ENCODE peak calls at places on chromosomes 5 and 9, in seven cellular contexts. One of them, this sample, is unnamed. For H3K36me3, the result is how much of the 10 kb centered on the place peaks cover.

GRCh38 chr5:126003309-126003708 is 419.9 kb upstream of the GRAMD2B start:
- DNase-seq in left lung: peak
- DNase-seq in esophagus squamous epithelium: no peak
- DNase-seq in IMR-90: peak
- DNase-seq in SJSA1: no peak
- DNase-seq in HCT116: no peak
- DNase-seq in ovary: peak
- DNase-seq in this sample: peak

GRCh38 chr5:158163836-158164572 is 305.1 kb upstream of the CLINT1 start:
- DNase-seq in SJSA1: no peak
- DNase-seq in esophagus squamous epithelium: no peak
- DNase-seq in IMR-90: no peak
- DNase-seq in HCT116: no peak
- DNase-seq in left lung: no peak
- DNase-seq in ovary: no peak
- DNase-seq in this sample: no peak

GRCh38 chr5:127571732-127572131 is 54.3 kb downstream of the PRRC1 start:
- DNase-seq in SJSA1: no peak
- DNase-seq in esophagus squamous epithelium: no peak
- DNase-seq in IMR-90: no peak
- DNase-seq in HCT116: no peak
- DNase-seq in ovary: no peak
- DNase-seq in left lung: no peak
- DNase-seq in this sample: no peak

GRCh38 chr9:123342247-123342646 is 13.8 kb upstream of the CRB2 start:
- DNase-seq in ovary: no peak
- DNase-seq in HCT116: no peak
- DNase-seq in left lung: no peak
- DNase-seq in SJSA1: no peak
- DNase-seq in IMR-90: no peak
- DNase-seq in esophagus squamous epithelium: no peak
- DNase-seq in this sample: no peak

GRCh38 chr5:171155621-171156020 is 153.4 kb upstream of the TLX3 start:
- DNase-seq in ovary: no peak
- DNase-seq in SJSA1: no peak
- DNase-seq in IMR-90: peak
- DNase-seq in HCT116: no peak
- DNase-seq in left lung: no peak
- DNase-seq in esophagus squamous epithelium: no peak
- DNase-seq in this sample: no peak

GRCh38 chr5:56006094-56006493 is 11.3 kb upstream of the IL6ST start:
- DNase-seq in IMR-90: no peak
- DNase-seq in HCT116: no peak
- DNase-seq in SJSA1: no peak
- DNase-seq in left lung: no peak
- DNase-seq in esophagus squamous epithelium: no peak
- DNase-seq in ovary: no peak
- DNase-seq in this sample: no peak

GRCh38 chr9:108996653-108997052 is 16.6 kb downstream of the CTNNAL1 start:
- DNase-seq in SJSA1: no peak
- DNase-seq in esophagus squamous epithelium: no peak
- DNase-seq in HCT116: no peak
- DNase-seq in ovary: no peak
- DNase-seq in left lung: no peak
- DNase-seq in IMR-90: no peak
- DNase-seq in this sample: no peak

GRCh38 chr5:77743181-77743580 is 33.0 kb downstream of the TBCA start:
- DNase-seq in HCT116: no peak
- DNase-seq in IMR-90: peak
- DNase-seq in esophagus squamous epithelium: no peak
- DNase-seq in left lung: no peak
- DNase-seq in ovary: no peak
- DNase-seq in SJSA1: no peak
- DNase-seq in this sample: no peak

GRCh38 chr9:133202145-133202513 is 6.9 kb downstream of the OBP2B start:
- DNase-seq in HCT116: no peak
- DNase-seq in IMR-90: no peak
- DNase-seq in esophagus squamous epithelium: no peak
- DNase-seq in SJSA1: no peak
- DNase-seq in left lung: no peak
- DNase-seq in ovary: no peak
- DNase-seq in this sample: no peak

GRCh38 chr9:98532574-98532973 is 176.2 kb downstream of the GABBR2 start:
- DNase-seq in left lung: no peak
- DNase-seq in esophagus squamous epithelium: no peak
- DNase-seq in ovary: no peak
- DNase-seq in IMR-90: peak
- DNase-seq in SJSA1: no peak
- DNase-seq in HCT116: no peak
- DNase-seq in this sample: no peak

GRCh38 chr5:36300927-36301540 is 668 bp downstream of the RANBP3L start:
- DNase-seq in ovary: no peak
- DNase-seq in HCT116: no peak
- DNase-seq in SJSA1: no peak
- DNase-seq in esophagus squamous epithelium: no peak
- DNase-seq in left lung: no peak
- DNase-seq in IMR-90: peak
- DNase-seq in this sample: no peak

GRCh38 chr5:103804714-103805113 is 242.1 kb upstream of the NUDT12 start:
- DNase-seq in IMR-90: peak
- DNase-seq in esophagus squamous epithelium: no peak
- DNase-seq in HCT116: no peak
- DNase-seq in ovary: no peak
- DNase-seq in left lung: no peak
- DNase-seq in SJSA1: peak
- DNase-seq in this sample: no peak

GRCh38 chr9:73042155-73042554 is 89.3 kb upstream of the ALDH1A1 start:
- DNase-seq in esophagus squamous epithelium: no peak
- DNase-seq in HCT116: no peak
- DNase-seq in ovary: no peak
- DNase-seq in left lung: no peak
- DNase-seq in SJSA1: no peak
- DNase-seq in IMR-90: no peak
- DNase-seq in this sample: no peak

GRCh38 chr9:108048406-108049025 is 558.9 kb upstream of the KLF4 start:
- DNase-seq in ovary: no peak
- DNase-seq in left lung: no peak
- DNase-seq in SJSA1: no peak
- DNase-seq in esophagus squamous epithelium: no peak
- DNase-seq in HCT116: no peak
- DNase-seq in IMR-90: no peak
- DNase-seq in this sample: no peak

GRCh38 chr9:125147401-125147951 is 4.1 kb upstream of the SCAI start:
- DNase-seq in IMR-90: no peak
- DNase-seq in SJSA1: no peak
- DNase-seq in left lung: no peak
- DNase-seq in esophagus squamous epithelium: no peak
- DNase-seq in HCT116: no peak
- DNase-seq in ovary: no peak
- DNase-seq in this sample: no peak

GRCh38 chr5:52582313-52582712 is 205.4 kb upstream of the ITGA1 start:
- DNase-seq in SJSA1: no peak
- DNase-seq in left lung: no peak
- DNase-seq in ovary: no peak
- DNase-seq in esophagus squamous epithelium: no peak
- DNase-seq in HCT116: no peak
- DNase-seq in IMR-90: no peak
- DNase-seq in this sample: no peak

GRCh38 chr9:38278457-38278856 is 114.0 kb upstream of the ALDH1B1 start:
- DNase-seq in IMR-90: no peak
- DNase-seq in left lung: no peak
- DNase-seq in ovary: no peak
- DNase-seq in esophagus squamous epithelium: no peak
- DNase-seq in SJSA1: no peak
- DNase-seq in HCT116: no peak
- DNase-seq in this sample: no peak

GRCh38 chr5:172407861-172408260 is 46.5 kb downstream of the SH3PXD2B start:
- DNase-seq in left lung: no peak
- DNase-seq in SJSA1: no peak
- DNase-seq in esophagus squamous epithelium: no peak
- DNase-seq in ovary: peak
- DNase-seq in IMR-90: peak
- DNase-seq in HCT116: no peak
- DNase-seq in this sample: peak

GRCh38 chr9:100417815-100418214 is 9.1 kb upstream of the MSANTD3 start:
- DNase-seq in esophagus squamous epithelium: no peak
- DNase-seq in SJSA1: no peak
- DNase-seq in left lung: no peak
- DNase-seq in IMR-90: no peak
- DNase-seq in ovary: no peak
- DNase-seq in HCT116: no peak
- DNase-seq in this sample: no peak

GRCh38 chr9:72980600-72981265 is 27.9 kb upstream of the ALDH1A1 start:
- DNase-seq in SJSA1: no peak
- DNase-seq in ovary: no peak
- DNase-seq in IMR-90: no peak
- DNase-seq in left lung: no peak
- DNase-seq in esophagus squamous epithelium: no peak
- DNase-seq in HCT116: no peak
- DNase-seq in this sample: no peak

GRCh38 chr5:54610197-54610898 is 92.8 kb downstream of the SNX18 start:
- DNase-seq in IMR-90: no peak
- DNase-seq in left lung: no peak
- DNase-seq in ovary: no peak
- DNase-seq in esophagus squamous epithelium: no peak
- DNase-seq in SJSA1: peak
- DNase-seq in HCT116: no peak
- DNase-seq in this sample: no peak

GRCh38 chr9:137123459-137123819 is 8.9 kb upstream of the DPP7 start:
- DNase-seq in esophagus squamous epithelium: no peak
- DNase-seq in SJSA1: no peak
- DNase-seq in ovary: no peak
- DNase-seq in IMR-90: no peak
- DNase-seq in left lung: no peak
- DNase-seq in HCT116: no peak
- DNase-seq in this sample: no peak

GRCh38 chr5:151896041-151896691 is 28.5 kb downstream of the GLRA1 start:
- DNase-seq in SJSA1: peak
- DNase-seq in esophagus squamous epithelium: no peak
- DNase-seq in HCT116: no peak
- DNase-seq in IMR-90: peak
- DNase-seq in left lung: no peak
- DNase-seq in ovary: no peak
- DNase-seq in this sample: no peak

GRCh38 chr5:181163487-181164075 is 16.2 kb downstream of the OR2V2 start:
- DNase-seq in left lung: no peak
- DNase-seq in ovary: no peak
- DNase-seq in HCT116: no peak
- DNase-seq in esophagus squamous epithelium: no peak
- DNase-seq in IMR-90: no peak
- DNase-seq in SJSA1: no peak
- DNase-seq in this sample: no peak

GRCh38 chr9:100474082-100474949 is 1.4 kb downstream of the TMEFF1 start:
- DNase-seq in esophagus squamous epithelium: no peak
- DNase-seq in ovary: peak
- DNase-seq in SJSA1: no peak
- DNase-seq in HCT116: no peak
- DNase-seq in left lung: no peak
- DNase-seq in IMR-90: no peak
- DNase-seq in this sample: no peak

GRCh38 chr9:98791147-98792095 is 4.9 kb downstream of the ANKS6 start:
- DNase-seq in left lung: peak
- DNase-seq in ovary: peak
- DNase-seq in SJSA1: peak
- DNase-seq in esophagus squamous epithelium: peak
- DNase-seq in IMR-90: peak
- DNase-seq in HCT116: peak
- DNase-seq in this sample: peak

GRCh38 chr9:121651014-121651294 is 480 bp upstream of the DAB2IP start:
- DNase-seq in ovary: no peak
- DNase-seq in SJSA1: no peak
- DNase-seq in left lung: no peak
- DNase-seq in IMR-90: no peak
- DNase-seq in HCT116: no peak
- DNase-seq in esophagus squamous epithelium: no peak
- DNase-seq in this sample: no peak
- H3K27ac ChIP-seq in ovary: peak
- H3K27ac ChIP-seq in SJSA1: no peak
- H3K27ac ChIP-seq in left lung: peak
- H3K27ac ChIP-seq in IMR-90: no peak
- H3K27ac ChIP-seq in HCT116: peak
- H3K27ac ChIP-seq in esophagus squamous epithelium: peak
- H3K27ac ChIP-seq in this sample: no peak

GRCh38 chr5:83066548-83067110 is 10.6 kb downstream of the TMEM167A start:
- DNase-seq in HCT116: no peak
- DNase-seq in ovary: no peak
- DNase-seq in left lung: no peak
- DNase-seq in SJSA1: no peak
- DNase-seq in esophagus squamous epithelium: no peak
- DNase-seq in IMR-90: no peak
- DNase-seq in this sample: no peak
- H3K36me3 ChIP-seq in HCT116: under half
- H3K36me3 ChIP-seq in ovary: under half
- H3K36me3 ChIP-seq in left lung: under half
- H3K36me3 ChIP-seq in SJSA1: under half
- H3K36me3 ChIP-seq in esophagus squamous epithelium: under half
- H3K36me3 ChIP-seq in IMR-90: under half
- H3K36me3 ChIP-seq in this sample: under half

GRCh38 chr5:66717455-66718373 is 121.5 kb downstream of the MAST4 start:
- DNase-seq in left lung: no peak
- DNase-seq in SJSA1: no peak
- DNase-seq in HCT116: no peak
- DNase-seq in ovary: no peak
- DNase-seq in esophagus squamous epithelium: no peak
- DNase-seq in IMR-90: no peak
- DNase-seq in this sample: no peak
- H3K27ac ChIP-seq in left lung: peak
- H3K27ac ChIP-seq in SJSA1: no peak
- H3K27ac ChIP-seq in HCT116: no peak
- H3K27ac ChIP-seq in ovary: no peak
- H3K27ac ChIP-seq in esophagus squamous epithelium: no peak
- H3K27ac ChIP-seq in IMR-90: no peak
- H3K27ac ChIP-seq in this sample: no peak

GRCh38 chr9:28206280-28206679 is 633.0 kb upstream of the C9orf72 start:
- DNase-seq in ovary: no peak
- DNase-seq in SJSA1: no peak
- DNase-seq in IMR-90: no peak
- DNase-seq in left lung: no peak
- DNase-seq in esophagus squamous epithelium: no peak
- DNase-seq in HCT116: no peak
- DNase-seq in this sample: no peak
- H3K36me3 ChIP-seq in ovary: under half
- H3K36me3 ChIP-seq in SJSA1: under half
- H3K36me3 ChIP-seq in IMR-90: under half
- H3K36me3 ChIP-seq in left lung: under half
- H3K36me3 ChIP-seq in esophagus squamous epithelium: under half
- H3K36me3 ChIP-seq in HCT116: under half
- H3K36me3 ChIP-seq in this sample: under half